ENCODE peak calls at places on chromosomes 16 and 17, in nine cellular contexts. One of them, this sample, is unnamed.

GRCh38 chr17:48723555-48724239 is 712 bp downstream of the PRAC2 start:
- DNase-seq in foreskin fibroblast: peak
- DNase-seq in fibroblast of lung: no peak
- DNase-seq in stomach: no peak
- DNase-seq in tibial nerve: no peak
- DNase-seq in mesothelial cell of epicardium: no peak
- DNase-seq in Peyer's patch: no peak
- DNase-seq in tibial artery: no peak
- DNase-seq in mucosa of descending colon: peak
- DNase-seq in this sample: no peak

GRCh38 chr16:48164907-48165715 is 9.3 kb upstream of the ABCC12 start:
- DNase-seq in stomach: peak
- DNase-seq in tibial artery: peak
- DNase-seq in mesothelial cell of epicardium: peak
- DNase-seq in fibroblast of lung: peak
- DNase-seq in tibial nerve: peak
- DNase-seq in Peyer's patch: peak
- DNase-seq in mucosa of descending colon: peak
- DNase-seq in foreskin fibroblast: peak
- DNase-seq in this sample: peak

GRCh38 chr16:57916735-57917450 is 54.0 kb downstream of the CNGB1 start:
- DNase-seq in fibroblast of lung: no peak
- DNase-seq in tibial nerve: no peak
- DNase-seq in Peyer's patch: no peak
- DNase-seq in tibial artery: no peak
- DNase-seq in mucosa of descending colon: no peak
- DNase-seq in mesothelial cell of epicardium: no peak
- DNase-seq in foreskin fibroblast: no peak
- DNase-seq in stomach: no peak
- DNase-seq in this sample: no peak

GRCh38 chr17:4810696-4811289 is 3.8 kb downstream of the PLD2 start:
- DNase-seq in stomach: no peak
- DNase-seq in mucosa of descending colon: no peak
- DNase-seq in tibial artery: no peak
- DNase-seq in foreskin fibroblast: no peak
- DNase-seq in tibial nerve: no peak
- DNase-seq in mesothelial cell of epicardium: no peak
- DNase-seq in fibroblast of lung: no peak
- DNase-seq in Peyer's patch: no peak
- DNase-seq in this sample: no peak

GRCh38 chr16:1794908-1795666 is 1.6 kb upstream of the IGFALS start:
- DNase-seq in foreskin fibroblast: no peak
- DNase-seq in tibial nerve: no peak
- DNase-seq in stomach: no peak
- DNase-seq in tibial artery: no peak
- DNase-seq in Peyer's patch: no peak
- DNase-seq in fibroblast of lung: no peak
- DNase-seq in mucosa of descending colon: no peak
- DNase-seq in mesothelial cell of epicardium: no peak
- DNase-seq in this sample: no peak

GRCh38 chr17:74513987-74514631 is 17.2 kb downstream of the CD300LB start:
- DNase-seq in foreskin fibroblast: peak
- DNase-seq in mucosa of descending colon: no peak
- DNase-seq in tibial artery: no peak
- DNase-seq in fibroblast of lung: peak
- DNase-seq in mesothelial cell of epicardium: no peak
- DNase-seq in tibial nerve: peak
- DNase-seq in stomach: peak
- DNase-seq in Peyer's patch: peak
- DNase-seq in this sample: peak

GRCh38 chr17:4580291-4580690 is 4.0 kb upstream of the SMTNL2 start:
- DNase-seq in tibial artery: no peak
- DNase-seq in tibial nerve: no peak
- DNase-seq in Peyer's patch: no peak
- DNase-seq in fibroblast of lung: no peak
- DNase-seq in mesothelial cell of epicardium: no peak
- DNase-seq in foreskin fibroblast: no peak
- DNase-seq in stomach: no peak
- DNase-seq in mucosa of descending colon: no peak
- DNase-seq in this sample: no peak

GRCh38 chr17:16933317-16934132 is 38.4 kb downstream of the TNFRSF13B start:
- DNase-seq in stomach: no peak
- DNase-seq in mucosa of descending colon: no peak
- DNase-seq in mesothelial cell of epicardium: no peak
- DNase-seq in foreskin fibroblast: no peak
- DNase-seq in tibial artery: no peak
- DNase-seq in tibial nerve: no peak
- DNase-seq in Peyer's patch: no peak
- DNase-seq in fibroblast of lung: no peak
- DNase-seq in this sample: no peak

GRCh38 chr16:11386791-11387546 is 41.7 kb downstream of the RMI2 start:
- DNase-seq in mucosa of descending colon: no peak
- DNase-seq in tibial nerve: no peak
- DNase-seq in Peyer's patch: no peak
- DNase-seq in tibial artery: peak
- DNase-seq in stomach: peak
- DNase-seq in foreskin fibroblast: peak
- DNase-seq in fibroblast of lung: no peak
- DNase-seq in mesothelial cell of epicardium: no peak
- DNase-seq in this sample: no peak

GRCh38 chr17:81471804-81472456 is 40.7 kb downstream of the ACTG1 start:
- DNase-seq in mucosa of descending colon: peak
- DNase-seq in stomach: no peak
- DNase-seq in fibroblast of lung: peak
- DNase-seq in Peyer's patch: peak
- DNase-seq in mesothelial cell of epicardium: no peak
- DNase-seq in foreskin fibroblast: peak
- DNase-seq in tibial artery: peak
- DNase-seq in tibial nerve: peak
- DNase-seq in this sample: peak

GRCh38 chr16:30951785-30952184 is 2.9 kb downstream of the ORAI3 start:
- DNase-seq in mucosa of descending colon: no peak
- DNase-seq in Peyer's patch: no peak
- DNase-seq in tibial nerve: peak
- DNase-seq in foreskin fibroblast: peak
- DNase-seq in tibial artery: peak
- DNase-seq in mesothelial cell of epicardium: no peak
- DNase-seq in stomach: peak
- DNase-seq in fibroblast of lung: peak
- DNase-seq in this sample: no peak

GRCh38 chr17:60161598-60162330 is 12.0 kb downstream of the CA4 start:
- DNase-seq in foreskin fibroblast: no peak
- DNase-seq in tibial nerve: no peak
- DNase-seq in mesothelial cell of epicardium: no peak
- DNase-seq in mucosa of descending colon: peak
- DNase-seq in tibial artery: no peak
- DNase-seq in Peyer's patch: no peak
- DNase-seq in stomach: peak
- DNase-seq in fibroblast of lung: no peak
- DNase-seq in this sample: no peak

GRCh38 chr16:89407282-89407924 is 83.0 kb downstream of the ANKRD11 start:
- DNase-seq in stomach: no peak
- DNase-seq in tibial nerve: no peak
- DNase-seq in Peyer's patch: peak
- DNase-seq in foreskin fibroblast: no peak
- DNase-seq in fibroblast of lung: no peak
- DNase-seq in mucosa of descending colon: no peak
- DNase-seq in tibial artery: no peak
- DNase-seq in mesothelial cell of epicardium: no peak
- DNase-seq in this sample: no peak

DNA sequence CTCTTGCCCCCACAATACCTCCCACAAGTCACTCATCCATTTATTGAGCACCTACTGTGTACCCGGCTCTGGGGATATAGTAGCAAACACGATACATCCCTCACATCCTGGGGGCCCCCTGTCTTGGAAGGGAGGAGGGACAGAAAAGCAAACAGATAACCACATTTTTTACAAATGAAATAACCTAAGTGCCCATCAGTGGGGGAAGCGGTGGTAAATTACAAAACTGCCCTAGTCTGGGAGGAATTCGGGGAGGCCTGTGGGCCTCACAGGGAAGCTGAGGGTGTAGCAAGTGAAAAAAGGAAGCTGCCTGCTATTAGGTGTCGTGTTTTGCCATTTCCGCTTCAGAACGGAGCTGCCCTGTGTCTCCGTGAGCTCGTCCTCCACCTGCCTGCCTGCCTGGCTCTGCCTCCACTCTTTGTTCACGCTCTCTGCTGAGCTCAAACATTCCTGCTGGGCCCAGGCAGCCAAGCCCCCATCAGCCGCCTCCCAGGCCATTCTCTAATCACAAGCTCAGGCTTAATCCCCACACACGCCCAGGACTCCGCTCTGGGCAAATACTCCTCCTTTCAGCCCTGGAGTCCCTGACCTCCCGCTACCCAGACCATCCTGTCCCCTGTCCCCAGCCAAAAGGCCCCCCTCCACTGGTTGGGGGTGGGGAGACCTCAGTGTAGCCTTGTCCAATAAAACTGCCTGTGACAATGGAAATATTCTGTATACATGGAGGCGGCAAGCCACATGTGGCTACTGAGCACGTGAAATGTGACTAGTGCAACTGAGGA is 10.2 kb upstream of the SEC14L5 start:
- DNase-seq in Peyer's patch: no peak
- DNase-seq in fibroblast of lung: no peak
- DNase-seq in foreskin fibroblast: no peak
- DNase-seq in mucosa of descending colon: no peak
- DNase-seq in mesothelial cell of epicardium: no peak
- DNase-seq in tibial artery: no peak
- DNase-seq in stomach: no peak
- DNase-seq in tibial nerve: no peak
- DNase-seq in this sample: no peak
- TF ChIP-seq CTCF in Peyer's patch: no peak
- TF ChIP-seq CTCF in fibroblast of lung: no peak
- TF ChIP-seq CTCF in foreskin fibroblast: no peak
- TF ChIP-seq CTCF in mucosa of descending colon: no peak
- TF ChIP-seq CTCF in mesothelial cell of epicardium: no peak
- TF ChIP-seq CTCF in tibial artery: no peak
- TF ChIP-seq CTCF in stomach: no peak
- TF ChIP-seq CTCF in tibial nerve: no peak
- TF ChIP-seq CTCF in this sample: no peak

DNA sequence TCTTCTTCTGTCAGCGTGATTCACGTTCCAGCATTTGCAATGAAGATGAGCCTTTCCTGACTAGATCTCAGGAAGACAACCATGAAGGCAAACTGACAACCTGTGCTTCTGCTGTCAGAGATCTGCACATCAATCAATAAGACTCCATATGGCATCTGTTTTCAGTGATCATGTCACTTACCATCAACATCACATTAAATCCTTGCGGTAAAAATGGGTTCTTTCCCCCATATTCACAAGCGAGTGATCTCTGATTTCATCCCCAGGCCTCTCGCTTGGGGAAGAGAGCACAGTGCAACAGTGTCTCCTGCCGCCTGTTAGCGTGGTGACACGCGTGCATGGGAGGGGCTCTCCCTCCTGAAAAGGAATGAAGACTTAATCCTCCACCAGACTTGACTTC is 11.1 kb downstream of the NACA2 start:
- DNase-seq in mucosa of descending colon: no peak
- DNase-seq in fibroblast of lung: peak
- DNase-seq in tibial artery: no peak
- DNase-seq in tibial nerve: no peak
- DNase-seq in mesothelial cell of epicardium: no peak
- DNase-seq in foreskin fibroblast: peak
- DNase-seq in stomach: no peak
- DNase-seq in Peyer's patch: no peak
- DNase-seq in this sample: peak
- TF ChIP-seq CTCF in mucosa of descending colon: no peak
- TF ChIP-seq CTCF in fibroblast of lung: peak
- TF ChIP-seq CTCF in tibial artery: no peak
- TF ChIP-seq CTCF in tibial nerve: no peak
- TF ChIP-seq CTCF in mesothelial cell of epicardium: no peak
- TF ChIP-seq CTCF in foreskin fibroblast: no peak
- TF ChIP-seq CTCF in stomach: no peak
- TF ChIP-seq CTCF in Peyer's patch: no peak
- TF ChIP-seq CTCF in this sample: peak

GRCh38 chr16:85856054-85856453 is 42.9 kb upstream of the IRF8 start:
- DNase-seq in mucosa of descending colon: no peak
- DNase-seq in mesothelial cell of epicardium: no peak
- DNase-seq in tibial nerve: no peak
- DNase-seq in Peyer's patch: no peak
- DNase-seq in foreskin fibroblast: no peak
- DNase-seq in tibial artery: no peak
- DNase-seq in fibroblast of lung: no peak
- DNase-seq in stomach: no peak
- DNase-seq in this sample: no peak

GRCh38 chr16:85857406-85857805 is 41.6 kb upstream of the IRF8 start:
- DNase-seq in tibial nerve: no peak
- DNase-seq in mesothelial cell of epicardium: no peak
- DNase-seq in tibial artery: no peak
- DNase-seq in stomach: no peak
- DNase-seq in mucosa of descending colon: no peak
- DNase-seq in fibroblast of lung: no peak
- DNase-seq in Peyer's patch: peak
- DNase-seq in foreskin fibroblast: no peak
- DNase-seq in this sample: no peak

GRCh38 chr16:85854935-85855334 is 44.0 kb upstream of the IRF8 start:
- DNase-seq in stomach: no peak
- DNase-seq in mucosa of descending colon: no peak
- DNase-seq in foreskin fibroblast: no peak
- DNase-seq in tibial artery: no peak
- DNase-seq in fibroblast of lung: no peak
- DNase-seq in tibial nerve: no peak
- DNase-seq in Peyer's patch: no peak
- DNase-seq in mesothelial cell of epicardium: no peak
- DNase-seq in this sample: no peak

GRCh38 chr16:85858984-85859817 is 39.8 kb upstream of the IRF8 start:
- DNase-seq in Peyer's patch: peak
- DNase-seq in tibial artery: no peak
- DNase-seq in mucosa of descending colon: no peak
- DNase-seq in tibial nerve: no peak
- DNase-seq in foreskin fibroblast: no peak
- DNase-seq in mesothelial cell of epicardium: no peak
- DNase-seq in stomach: no peak
- DNase-seq in fibroblast of lung: no peak
- DNase-seq in this sample: no peak

GRCh38 chr16:85856585-85856984 is 42.4 kb upstream of the IRF8 start:
- DNase-seq in fibroblast of lung: no peak
- DNase-seq in tibial nerve: no peak
- DNase-seq in mucosa of descending colon: no peak
- DNase-seq in mesothelial cell of epicardium: no peak
- DNase-seq in foreskin fibroblast: no peak
- DNase-seq in stomach: no peak
- DNase-seq in tibial artery: no peak
- DNase-seq in Peyer's patch: peak
- DNase-seq in this sample: no peak
- TF ChIP-seq CTCF in fibroblast of lung: no peak
- TF ChIP-seq CTCF in tibial nerve: no peak
- TF ChIP-seq CTCF in mucosa of descending colon: no peak
- TF ChIP-seq CTCF in mesothelial cell of epicardium: no peak
- TF ChIP-seq CTCF in foreskin fibroblast: no peak
- TF ChIP-seq CTCF in stomach: no peak
- TF ChIP-seq CTCF in tibial artery: no peak
- TF ChIP-seq CTCF in Peyer's patch: no peak
- TF ChIP-seq CTCF in this sample: no peak

GRCh38 chr16:63530974-63531373 is 1494.7 kb upstream of the CDH8 start:
- DNase-seq in Peyer's patch: no peak
- DNase-seq in mucosa of descending colon: no peak
- DNase-seq in mesothelial cell of epicardium: no peak
- DNase-seq in stomach: no peak
- DNase-seq in tibial artery: no peak
- DNase-seq in fibroblast of lung: no peak
- DNase-seq in tibial nerve: no peak
- DNase-seq in foreskin fibroblast: no peak
- DNase-seq in this sample: no peak

GRCh38 chr16:63527404-63527803 is 1491.2 kb upstream of the CDH8 start:
- DNase-seq in mucosa of descending colon: no peak
- DNase-seq in tibial artery: no peak
- DNase-seq in Peyer's patch: no peak
- DNase-seq in stomach: no peak
- DNase-seq in foreskin fibroblast: no peak
- DNase-seq in fibroblast of lung: no peak
- DNase-seq in mesothelial cell of epicardium: no peak
- DNase-seq in tibial nerve: no peak
- DNase-seq in this sample: no peak

GRCh38 chr16:63530208-63530607 is 1494.0 kb upstream of the CDH8 start:
- DNase-seq in fibroblast of lung: no peak
- DNase-seq in foreskin fibroblast: no peak
- DNase-seq in tibial artery: no peak
- DNase-seq in mesothelial cell of epicardium: no peak
- DNase-seq in Peyer's patch: no peak
- DNase-seq in tibial nerve: no peak
- DNase-seq in mucosa of descending colon: no peak
- DNase-seq in stomach: no peak
- DNase-seq in this sample: no peak
- TF ChIP-seq CTCF in fibroblast of lung: no peak
- TF ChIP-seq CTCF in foreskin fibroblast: peak
- TF ChIP-seq CTCF in tibial artery: no peak
- TF ChIP-seq CTCF in mesothelial cell of epicardium: no peak
- TF ChIP-seq CTCF in Peyer's patch: no peak
- TF ChIP-seq CTCF in tibial nerve: no peak
- TF ChIP-seq CTCF in mucosa of descending colon: no peak
- TF ChIP-seq CTCF in stomach: no peak
- TF ChIP-seq CTCF in this sample: no peak